ENCODE peak calls at places on chromosomes 3 and 15, in seven cellular contexts. G, N, U, E, H, C and Y are unnamed samples.

GRCh38 chr15:28887344-28888174 is 1.8 kb downstream of the APBA2 start:
- DNase-seq in G (no peak), N (no peak), U (no peak), E (no peak), H (no peak), C (no peak), Y (no peak)

GRCh38 chr15:88900309-88900981 is 5.1 kb upstream of the HAPLN3 start:
- DNase-seq in G (no peak), N (peak; percentile 36), U (no peak), E (no peak), H (no peak), C (no peak), Y (no peak)

GRCh38 chr3:146589899-146590508 is 15.1 kb downstream of the PLSCR5 start:
- DNase-seq in G (peak; percentile 13), N (peak; percentile 65), U (peak; percentile 20), E (no peak), H (peak; percentile 76), C (peak; percentile 70), Y (peak; percentile 28)

GRCh38 chr15:92907880-92908279 is 7.8 kb downstream of the CHD2 start:
- DNase-seq in G (no peak), N (peak; percentile 84), U (no peak), E (peak; percentile 58), H (peak; percentile 93), C (peak; percentile 92), Y (peak; percentile 78)

GRCh38 chr15:35690089-35690488 is 144.1 kb upstream of the DPH6 start:
- DNase-seq in G (no peak), N (peak; percentile 19), U (no peak), E (no peak), H (no peak), C (no peak), Y (no peak)

GRCh38 chr15:71335591-71335990 is 220.3 kb downstream of the THSD4 start:
- DNase-seq in G (no peak), N (peak; percentile 48), U (no peak), E (no peak), H (no peak), C (no peak), Y (peak; percentile 42)

GRCh38 chr3:127175272-127175671 is 17.7 kb upstream of the PRR23E start:
- DNase-seq in G (no peak), N (no peak), U (no peak), E (no peak), H (no peak), C (no peak), Y (no peak)

GRCh38 chr3:183275418-183275817 is 22.4 kb downstream of the B3GNT5 start:
- DNase-seq in G (no peak), N (peak; percentile 82), U (no peak), E (no peak), H (peak; percentile 88), C (peak; percentile 89), Y (peak; percentile 89)

GRCh38 chr3:167673221-167673620 is 19.5 kb upstream of the WDR49 start:
- DNase-seq in G (no peak), N (no peak), U (no peak), E (no peak), H (no peak), C (no peak), Y (no peak)

GRCh38 chr15:83565553-83566159 is 88.3 kb upstream of the ADAMTSL3 start:
- DNase-seq in G (peak; percentile 40), N (peak; percentile 29), U (peak; percentile 12), E (no peak), H (peak; percentile 56), C (peak; percentile 37), Y (peak; percentile 13)

GRCh38 chr3:158768361-158768787 is 33.5 kb upstream of the MFSD1 start:
- DNase-seq in G (no peak), N (peak; percentile 76), U (no peak), E (peak; percentile 70), H (peak; percentile 68), C (peak; percentile 64), Y (peak; percentile 53)

GRCh38 chr3:114447950-114448479 is 154.2 kb downstream of the TIGIT start:
- DNase-seq in G (no peak), N (no peak), U (no peak), E (no peak), H (no peak), C (no peak), Y (no peak)

GRCh38 chr3:154758109-154758868 is 321.8 kb upstream of the MME start:
- DNase-seq in G (no peak), N (peak; percentile 65), U (no peak), E (no peak), H (peak; percentile 70), C (peak; percentile 56), Y (peak; percentile 64)

GRCh38 chr15:39741258-39741657 is 41.4 kb downstream of the FSIP1 start:
- DNase-seq in G (no peak), N (no peak), U (no peak), E (no peak), H (peak; percentile 59), C (peak; percentile 46), Y (peak; percentile 62)

GRCh38 chr3:129560931-129561594 is 18.1 kb downstream of the H1-8 start:
- DNase-seq in G (no peak), N (peak; percentile 79), U (no peak), E (peak; percentile 89), H (peak; percentile 84), C (peak; percentile 95), Y (peak; percentile 93)

GRCh38 chr15:66841953-66842681 is 140.1 kb downstream of the SMAD6 start:
- DNase-seq in G (peak; percentile 38), N (peak; percentile 95), U (no peak), E (peak; percentile 92), H (peak; percentile 91), C (peak; percentile 95), Y (peak; percentile 98)

GRCh38 chr3:64530434-64531049 is 157.3 kb downstream of the ADAMTS9 start:
- DNase-seq in G (peak; percentile 23), N (peak; percentile 49), U (peak; percentile 10), E (no peak), H (peak; percentile 65), C (peak; percentile 72), Y (peak; percentile 34)

GRCh38 chr3:4271834-4272233 is 31.3 kb upstream of the SETMAR start:
- DNase-seq in G (peak; percentile 23), N (peak; percentile 52), U (no peak), E (no peak), H (peak; percentile 39), C (peak; percentile 23), Y (peak; percentile 3)

GRCh38 chr3:89107461-89108035 is at the start of gene EPHA3:
- DNase-seq in G (peak; percentile 56), N (peak; percentile 78), U (no peak), E (peak; percentile 84), H (peak; percentile 46), C (peak; percentile 61), Y (peak; percentile 70)

GRCh38 chr15:101276501-101277037 is 716 bp downstream of the SELENOS start:
- DNase-seq in G (peak; percentile 48), N (peak; percentile 47), U (no peak), E (no peak), H (peak; percentile 51), C (peak; percentile 52), Y (peak; percentile 51)

GRCh38 chr3:3641877-3642276 is 157.4 kb upstream of the LRRN1 start:
- DNase-seq in G (no peak), N (no peak), U (no peak), E (no peak), H (no peak), C (no peak), Y (no peak)

GRCh38 chr15:74400915-74401757 is 32.6 kb downstream of the SEMA7A start:
- DNase-seq in G (no peak), N (peak; percentile 49), U (no peak), E (no peak), H (no peak), C (no peak), Y (no peak)

GRCh38 chr3:152325136-152325535 is 56.4 kb downstream of the MBNL1 start:
- DNase-seq in G (no peak), N (no peak), U (no peak), E (no peak), H (no peak), C (no peak), Y (no peak)

GRCh38 chr3:112084980-112085697 is 1.1 kb upstream of the C3orf52 start:
- DNase-seq in G (no peak), N (no peak), U (no peak), E (no peak), H (no peak), C (no peak), Y (no peak)

GRCh38 chr15:79185199-79185598 is 94.6 kb upstream of the RASGRF1 start:
- DNase-seq in G (no peak), N (no peak), U (no peak), E (no peak), H (no peak), C (no peak), Y (no peak)
- TF ChIP-seq CTCF in G (peak; percentile 53), N (peak; percentile 44), U (no peak), E (no peak), H (peak; percentile 18), C (peak; percentile 23), Y (peak; percentile 20)

GRCh38 chr15:40914486-40914885 is 14.7 kb upstream of the DLL4 start:
- DNase-seq in G (no peak), N (no peak), U (no peak), E (no peak), H (no peak), C (no peak), Y (no peak)
- TF ChIP-seq CTCF in G (peak; percentile 8), N (peak; percentile 2), U (no peak), E (no peak), H (no peak), C (no peak), Y (no peak)

GRCh38 chr3:41717591-41718093 is 244.3 kb downstream of the ULK4 start:
- DNase-seq in G (no peak), N (no peak), U (no peak), E (no peak), H (no peak), C (no peak), Y (no peak)

GRCh38 chr3:41715376-41715775 is 246.5 kb downstream of the ULK4 start:
- DNase-seq in G (no peak), N (no peak), U (no peak), E (no peak), H (no peak), C (no peak), Y (no peak)

GRCh38 chr3:41711656-41712055 is 250.2 kb downstream of the ULK4 start:
- DNase-seq in G (no peak), N (peak; percentile 71), U (no peak), E (no peak), H (peak; percentile 62), C (peak; percentile 48), Y (peak; percentile 60)

GRCh38 chr3:41710646-41711388 is 251.1 kb downstream of the ULK4 start:
- DNase-seq in G (no peak), N (peak; percentile 92), U (no peak), E (no peak), H (peak; percentile 77), C (peak; percentile 68), Y (peak; percentile 78)

DNA sequence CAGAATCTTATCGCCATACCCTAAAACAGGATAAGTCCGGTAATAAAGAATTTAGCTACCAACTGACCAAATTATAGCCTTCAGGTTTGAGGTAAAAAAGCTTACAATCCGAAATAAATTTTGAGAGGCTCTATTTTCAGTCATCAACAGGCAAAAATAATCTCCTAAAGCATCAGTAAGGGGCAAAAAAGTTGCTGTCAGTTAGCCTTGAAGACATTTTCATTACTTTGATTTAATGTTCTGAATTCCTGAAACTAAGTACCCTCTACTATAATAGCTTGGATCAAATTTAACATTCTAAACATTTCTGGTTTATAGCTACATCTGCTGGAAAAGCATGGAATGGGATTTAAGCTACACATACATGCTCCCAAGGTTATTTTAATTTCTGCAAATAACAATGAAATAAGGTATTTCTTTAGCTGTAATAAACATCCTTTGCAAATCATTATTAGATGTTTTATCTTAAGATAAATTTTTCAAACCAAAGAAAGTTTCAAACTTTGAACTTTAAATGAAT is 245.5 kb downstream of the ULK4 start:
- DNase-seq in G (no peak), N (peak; percentile 55), U (no peak), E (no peak), H (peak; percentile 52), C (peak; percentile 45), Y (no peak)
- TF ChIP-seq CTCF in G (no peak), N (peak; percentile 58), U (no peak), E (no peak), H (peak; percentile 59), C (peak; percentile 34), Y (peak; percentile 38)

GRCh38 chr3:108931025-108931424 is 22.7 kb downstream of the GUCA1C start:
- DNase-seq in G (no peak), N (no peak), U (no peak), E (no peak), H (no peak), C (no peak), Y (no peak)
- TF ChIP-seq CTCF in G (no peak), N (no peak), U (no peak), E (no peak), H (no peak), C (no peak), Y (no peak)